ENCODE peak calls at places on chromosomes 12 and 14, in ten cellular contexts. I is MCF 10A, P is choroid plexus epithelial cell, X is breast epithelium, Q is WTC11, J is HepG2, V is endothelial cell, L is HCT116, H is BJ, G is glutamatergic neuron. N is an unnamed sample.

GRCh38 chr14:56183631-56184157 is 65.5 kb downstream of the PELI2 start:
- DNase-seq in I (no peak), P (no peak), X (no peak), Q (no peak), J (no peak), V (no peak), L (no peak), H (no peak), G (no peak), N (no peak)

GRCh38 chr12:14949631-14950030 is 11.3 kb upstream of the ERP27 start:
- DNase-seq in I (no peak), P (no peak), X (no peak), Q (no peak), J (no peak), V (no peak), L (no peak), H (no peak), G (no peak), N (peak; percentile 73)

GRCh38 chr14:53938126-53938671 is 18.4 kb downstream of the BMP4 start:
- DNase-seq in I (no peak), P (no peak), X (no peak), Q (no peak), J (no peak), V (no peak), L (no peak), H (no peak), G (no peak), N (no peak)

GRCh38 chr12:118773956-118774723 is 207.2 kb upstream of the SRRM4 start:
- DNase-seq in I (no peak), P (no peak), X (no peak), Q (peak; percentile 92), J (no peak), V (peak; percentile 37), L (no peak), H (no peak), G (peak; percentile 85), N (no peak)

GRCh38 chr14:83379371-83379770 is 1845.7 kb upstream of the SEL1L start:
- DNase-seq in I (no peak), P (peak; percentile 24), X (no peak), Q (no peak), J (no peak), V (no peak), L (no peak), H (peak; percentile 1), G (no peak), N (no peak)

GRCh38 chr14:68076451-68076850 is 256.9 kb downstream of the RAD51B start:
- DNase-seq in I (peak; percentile 1), P (peak; percentile 52), X (no peak), Q (no peak), J (peak; percentile 5), V (no peak), L (no peak), H (no peak), G (no peak), N (no peak)

GRCh38 chr14:30499358-30499757 is 59.6 kb upstream of the G2E3 start:
- DNase-seq in I (no peak), P (no peak), X (no peak), Q (no peak), J (no peak), V (no peak), L (no peak), H (no peak), G (no peak), N (no peak)

GRCh38 chr12:46385439-46385838 is 12.9 kb upstream of the SLC38A2 start:
- DNase-seq in I (peak; percentile 37), P (no peak), X (no peak), Q (no peak), J (peak; percentile 59), V (no peak), L (no peak), H (no peak), G (peak; percentile 33), N (no peak)

GRCh38 chr12:68977909-68978610 is 45.1 kb upstream of the CPM start:
- DNase-seq in I (no peak), P (no peak), X (no peak), Q (no peak), J (no peak), V (no peak), L (no peak), H (no peak), G (no peak), N (no peak)

GRCh38 chr12:57149309-57149900 is 2.0 kb upstream of the LRP1-AS start:
- DNase-seq in I (peak; percentile 85), P (peak; percentile 82), X (peak; percentile 71), Q (no peak), J (peak; percentile 27), V (no peak), L (no peak), H (no peak), G (no peak), N (no peak)

GRCh38 chr12:57208946-57209282 is 7.7 kb upstream of the NXPH4 start:
- DNase-seq in I (no peak), P (no peak), X (no peak), Q (no peak), J (no peak), V (no peak), L (no peak), H (no peak), G (no peak), N (no peak)

GRCh38 chr14:96273629-96274028 is 17.6 kb downstream of the BDKRB1 start:
- DNase-seq in I (no peak), P (no peak), X (no peak), Q (no peak), J (no peak), V (no peak), L (no peak), H (no peak), G (no peak), N (no peak)

GRCh38 chr12:6370576-6370935 is 4.8 kb downstream of the SCNN1A start:
- DNase-seq in I (peak; percentile 42), P (peak; percentile 27), X (no peak), Q (no peak), J (no peak), V (no peak), L (no peak), H (no peak), G (no peak), N (no peak)

GRCh38 chr12:111687255-111687654 is 1.4 kb downstream of the ACAD10 start:
- DNase-seq in I (peak; percentile 26), P (peak; percentile 21), X (no peak), Q (no peak), J (peak; percentile 31), V (no peak), L (no peak), H (no peak), G (no peak), N (peak; percentile 25)
- TF ChIP-seq CTCF in I (no peak), P (peak; percentile 33), X (no peak), Q (no peak), J (peak; percentile 35), V (no peak), L (peak; percentile 61), H (no peak), G (no peak), N (peak; percentile 9)

GRCh38 chr12:63826002-63826585 is 18.4 kb upstream of the SRGAP1 start:
- DNase-seq in I (peak; percentile 76), P (peak; percentile 89), X (no peak), Q (no peak), J (peak; percentile 56), V (no peak), L (peak; percentile 66), H (no peak), G (no peak), N (no peak)
- TF ChIP-seq CTCF in I (peak; percentile 75), P (peak; percentile 78), X (peak; percentile 67), Q (peak; percentile 57), J (peak; percentile 82), V (peak; percentile 83), L (peak; percentile 82), H (peak; percentile 81), G (peak; percentile 70), N (peak; percentile 64)

GRCh38 chr14:91983571-91983970 is 36.1 kb upstream of the FBLN5 start:
- DNase-seq in I (no peak), P (no peak), X (no peak), Q (no peak), J (no peak), V (no peak), L (no peak), H (no peak), G (no peak), N (no peak)

GRCh38 chr14:91985521-91986255 is 38.2 kb upstream of the FBLN5 start:
- DNase-seq in I (peak; percentile 21), P (peak; percentile 83), X (no peak), Q (no peak), J (no peak), V (no peak), L (no peak), H (no peak), G (no peak), N (no peak)

GRCh38 chr14:91985008-91985407 is 37.5 kb upstream of the FBLN5 start:
- DNase-seq in I (no peak), P (peak; percentile 55), X (no peak), Q (no peak), J (no peak), V (no peak), L (no peak), H (peak; percentile 42), G (no peak), N (no peak)

DNA sequence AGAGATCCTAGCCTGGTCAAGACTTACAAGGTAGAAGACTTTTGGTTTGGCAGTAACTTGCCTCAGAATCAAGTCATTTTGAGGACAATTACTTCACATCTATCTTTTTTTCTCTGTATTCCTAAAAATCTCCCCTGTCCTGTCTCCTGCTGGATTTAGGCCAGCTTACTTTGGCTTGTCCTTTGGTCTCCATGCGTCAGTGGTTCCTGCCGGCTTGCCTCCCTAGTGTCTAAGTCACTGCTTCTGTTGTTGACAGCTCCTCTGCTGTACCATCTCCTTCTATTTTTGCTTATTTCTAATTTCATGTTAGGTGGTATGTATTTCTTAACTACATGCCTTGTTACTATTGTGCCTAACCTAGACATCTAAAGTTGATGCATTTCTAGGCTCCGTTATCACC is 39.7 kb upstream of the FBLN5 start:
- DNase-seq in I (no peak), P (no peak), X (no peak), Q (no peak), J (no peak), V (no peak), L (no peak), H (no peak), G (no peak), N (no peak)
- TF ChIP-seq CTCF in I (no peak), P (no peak), X (no peak), Q (no peak), J (no peak), V (no peak), L (no peak), H (no peak), G (no peak), N (no peak)

DNA sequence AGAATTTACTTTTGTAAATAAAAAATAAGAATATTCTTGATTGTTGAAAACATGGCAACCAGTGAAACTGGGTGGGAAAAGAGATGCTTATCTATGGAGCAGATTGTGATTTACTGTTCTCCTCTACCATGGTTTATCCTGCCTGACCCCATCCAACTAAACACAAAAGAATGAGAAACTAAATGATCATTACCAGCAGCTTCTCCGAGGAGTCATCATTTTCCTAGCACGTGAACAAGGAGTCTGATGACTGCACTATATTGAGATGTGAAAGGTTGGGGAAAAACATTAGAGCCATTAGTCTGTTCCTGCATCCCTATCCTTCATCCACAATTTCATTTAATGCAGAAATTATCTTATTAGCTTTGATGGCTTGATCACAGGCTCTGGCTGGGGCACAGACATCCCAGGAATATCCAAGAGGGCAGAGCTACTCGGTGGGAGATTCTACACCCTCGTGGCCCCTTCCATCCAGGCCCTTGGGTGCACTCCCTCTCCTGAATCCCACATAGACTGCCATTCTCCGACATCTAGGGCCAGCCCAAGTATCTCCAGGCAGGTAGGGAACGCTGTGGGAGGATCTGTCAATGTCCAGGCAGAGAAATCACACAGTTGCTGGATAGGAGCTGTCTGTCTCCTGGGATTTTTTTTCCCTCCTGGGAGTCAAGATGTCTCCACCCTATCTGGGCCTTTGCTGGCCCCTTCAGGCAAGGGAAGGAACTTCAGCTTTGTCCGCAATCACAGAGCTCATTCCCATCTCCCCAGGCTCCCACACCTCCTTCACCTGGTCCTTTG is 43.3 kb upstream of the DHRS4 start:
- DNase-seq in I (peak; percentile 75), P (peak; percentile 78), X (no peak), Q (peak; percentile 90), J (peak; percentile 81), V (peak; percentile 75), L (peak; percentile 38), H (no peak), G (peak; percentile 62), N (peak; percentile 35)
- TF ChIP-seq CTCF in I (peak; percentile 93), P (peak; percentile 96), X (peak; percentile 29), Q (peak; percentile 71), J (peak; percentile 98), V (peak; percentile 87), L (peak; percentile 85), H (peak; percentile 91), G (no peak), N (peak; percentile 78)

N was measured in activated CD8-positive, alpha-beta T cell treated with anti-CD3 and anti-CD28 coated beads for 36 hours.